ENCODE peak calls at places on chromosomes 4 and X, in four cellular contexts. P is transverse colon, D is H1, Z is right lobe of liver. L is an unnamed sample.

GRCh38 chrX:108735680-108736508 is 469 bp downstream of the IRS4 start:
- DNase-seq in P (no peak), D (peak; percentile 51), Z (no peak), L (peak; percentile 48)

GRCh38 chrX:153494541-153495361 is at the start of gene BGN:
- DNase-seq in P (no peak), D (peak; percentile 55), Z (peak; percentile 40), L (no peak)

GRCh38 chr4:20658456-20658855 is 41.8 kb upstream of the PACRGL start:
- DNase-seq in P (no peak), D (no peak), Z (no peak), L (no peak)

GRCh38 chrX:14616876-14617275 is 87.5 kb downstream of the GLRA2 start:
- DNase-seq in P (no peak), D (no peak), Z (no peak), L (no peak)

GRCh38 chrX:23118890-23119527 is 119.2 kb downstream of the DDX53 start:
- DNase-seq in P (no peak), D (no peak), Z (no peak), L (no peak)

GRCh38 chr4:183798249-183798920 is 106.7 kb upstream of the STOX2 start:
- DNase-seq in P (peak; percentile 19), D (peak; percentile 58), Z (no peak), L (no peak)

GRCh38 chr4:42262701-42263490 is 110.4 kb upstream of the BEND4 start:
- DNase-seq in P (no peak), D (no peak), Z (no peak), L (no peak)

GRCh38 chrX:110836982-110837381 is 41.4 kb upstream of the CHRDL1 start:
- DNase-seq in P (no peak), D (no peak), Z (no peak), L (no peak)

GRCh38 chr4:153962311-153963039 is 173.6 kb upstream of the SFRP2 start:
- DNase-seq in P (no peak), D (no peak), Z (no peak), L (no peak)

GRCh38 chrX:103536071-103536470 is 16.8 kb upstream of the RAB40A start:
- DNase-seq in P (no peak), D (no peak), Z (no peak), L (no peak)

GRCh38 chrX:123217077-123217476 is 33.0 kb downstream of the GRIA3 start:
- DNase-seq in P (no peak), D (no peak), Z (no peak), L (no peak)

GRCh38 chrX:39133971-39134370 is 332.7 kb downstream of the MID1IP1 start:
- DNase-seq in P (peak; percentile 19), D (peak; percentile 54), Z (peak; percentile 40), L (no peak)

GRCh38 chr4:30714408-30715031 is 5.6 kb upstream of the PCDH7 start:
- DNase-seq in P (peak; percentile 41), D (peak; percentile 53), Z (no peak), L (no peak)

GRCh38 chr4:183241322-183241640 is 78.8 kb downstream of the CLDN22 start:
- DNase-seq in P (no peak), D (no peak), Z (no peak), L (no peak)

GRCh38 chr4:19214591-19214990 is 1037.1 kb upstream of the SLIT2 start:
- DNase-seq in P (no peak), D (no peak), Z (no peak), L (no peak)

GRCh38 chr4:53855886-53856260 is 208.5 kb downstream of the CHIC2 start:
- DNase-seq in P (no peak), D (no peak), Z (no peak), L (no peak)

GRCh38 chr4:7202391-7202790 is 10.1 kb downstream of the SORCS2 start:
- DNase-seq in P (no peak), D (no peak), Z (no peak), L (no peak)

GRCh38 chrX:40266490-40267333 is 169.0 kb upstream of the BCOR start:
- DNase-seq in P (peak; percentile 73), D (peak; percentile 72), Z (peak; percentile 75), L (peak; percentile 81)

GRCh38 chr4:55499495-55499894 is 47.2 kb downstream of the CLOCK start:
- DNase-seq in P (no peak), D (peak; percentile 52), Z (no peak), L (no peak)

GRCh38 chrX:112799425-112799824 is 41.2 kb downstream of the AMOT start:
- DNase-seq in P (no peak), D (no peak), Z (no peak), L (no peak)

GRCh38 chr4:89196745-89197144 is 85.4 kb downstream of the TIGD2 start:
- DNase-seq in P (no peak), D (no peak), Z (no peak), L (peak; percentile 31)

GRCh38 chr4:110049951-110050925 is 137.6 kb downstream of the EGF start:
- DNase-seq in P (peak; percentile 40), D (peak; percentile 63), Z (no peak), L (no peak)

GRCh38 chrX:72475338-72475737 is 97.3 kb downstream of the HDAC8 start:
- DNase-seq in P (no peak), D (no peak), Z (no peak), L (no peak)

GRCh38 chrX:39052751-39053150 is 251.5 kb downstream of the MID1IP1 start:
- DNase-seq in P (no peak), D (no peak), Z (no peak), L (no peak)

GRCh38 chrX:104668550-104668949 is 102.6 kb downstream of the IL1RAPL2 start:
- DNase-seq in P (no peak), D (no peak), Z (no peak), L (no peak)

GRCh38 chrX:97260679-97261078 is 377.0 kb downstream of the RPA4 start:
- DNase-seq in P (no peak), D (no peak), Z (no peak), L (no peak)

GRCh38 chrX:9656277-9656676 is 109.4 kb downstream of the GPR143 start:
- DNase-seq in P (no peak), D (no peak), Z (no peak), L (no peak)

GRCh38 chrX:55489315-55490009 is at the start of gene USP51:
- DNase-seq in P (peak; percentile 34), D (peak; percentile 57), Z (peak; percentile 54), L (peak; percentile 43)

GRCh38 chr4:174210354-174210753 is 73.1 kb downstream of the FBXO8 start:
- DNase-seq in P (no peak), D (no peak), Z (no peak), L (no peak)

GRCh38 chr4:140943486-140943885 is 187.3 kb upstream of the TBC1D9 start:
- DNase-seq in P (no peak), D (no peak), Z (no peak), L (no peak)

GRCh38 chrX:19879181-19879580 is 8.2 kb downstream of the SH3KBP1 start:
- DNase-seq in P (no peak), D (no peak), Z (no peak), L (no peak)

GRCh38 chrX:130834830-130835229 is 68.2 kb downstream of the ENOX2 start:
- DNase-seq in P (no peak), D (no peak), Z (no peak), L (no peak)

GRCh38 chrX:11792461-11793421 is 34.7 kb downstream of the MSL3 start:
- DNase-seq in P (peak; percentile 35), D (no peak), Z (no peak), L (no peak)

GRCh38 chr4:6392407-6392806 is 80.0 kb downstream of the PPP2R2C start:
- DNase-seq in P (no peak), D (no peak), Z (no peak), L (no peak)

GRCh38 chrX:83535417-83536244 is 27.5 kb downstream of the POU3F4 start:
- DNase-seq in P (no peak), D (no peak), Z (no peak), L (no peak)
- H3K27me3 ChIP-seq in P (no peaks in the 10 kb centered on the region), D (no peaks in the 10 kb centered on the region), Z (no peaks in the 10 kb centered on the region), L (no peaks in the 10 kb centered on the region)

GRCh38 chrX:134144231-134144630 is 92.8 kb upstream of the CCDC160 start:
- DNase-seq in P (no peak), D (no peak), Z (no peak), L (no peak)
- H3K27me3 ChIP-seq in P (no peaks in the 10 kb centered on the region), D (no peaks in the 10 kb centered on the region), Z (no peaks in the 10 kb centered on the region), L (peaks cover 4% of the 10 kb centered on the region)

GRCh38 chr4:133146192-133146573 is 2.9 kb upstream of the PCDH10 start:
- DNase-seq in P (no peak), D (no peak), Z (no peak), L (no peak)
- H3K27me3 ChIP-seq in P (peaks cover 72% of the 10 kb centered on the region), D (peaks cover 40% of the 10 kb centered on the region), Z (peaks cover 20% of the 10 kb centered on the region), L (peaks cover 6% of the 10 kb centered on the region)

GRCh38 chr4:151833174-151833573 is 72.4 kb upstream of the GATB start:
- DNase-seq in P (no peak), D (no peak), Z (no peak), L (no peak)

GRCh38 chr4:151841107-151841506 is 80.3 kb upstream of the GATB start:
- DNase-seq in P (no peak), D (no peak), Z (no peak), L (no peak)

GRCh38 chr4:151830168-151830567 is 69.4 kb upstream of the GATB start:
- DNase-seq in P (no peak), D (no peak), Z (no peak), L (no peak)

DNA sequence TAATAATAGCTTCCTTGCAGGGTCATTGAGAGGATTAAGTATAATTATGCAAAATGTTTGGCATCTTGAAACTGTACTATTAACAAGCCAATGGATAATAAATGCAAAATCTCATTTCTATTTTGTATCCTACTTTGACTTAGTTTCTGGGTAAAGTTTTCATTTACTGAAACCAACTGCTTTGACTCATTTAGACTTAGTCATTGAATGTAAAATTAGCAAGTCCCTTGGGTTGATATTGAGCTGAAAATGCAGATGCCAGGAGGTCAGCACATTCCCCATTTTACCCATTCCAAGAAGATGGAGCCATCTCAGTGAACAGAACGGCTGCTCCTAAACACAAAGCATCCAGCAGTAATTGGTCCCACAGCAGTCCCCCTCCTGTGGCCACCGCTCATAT is 74.7 kb upstream of the GATB start:
- DNase-seq in P (no peak), D (no peak), Z (no peak), L (no peak)
- H3K27me3 ChIP-seq in P (no peaks in the 10 kb centered on the region), D (no peaks in the 10 kb centered on the region), Z (no peaks in the 10 kb centered on the region), L (no peaks in the 10 kb centered on the region)

DNA sequence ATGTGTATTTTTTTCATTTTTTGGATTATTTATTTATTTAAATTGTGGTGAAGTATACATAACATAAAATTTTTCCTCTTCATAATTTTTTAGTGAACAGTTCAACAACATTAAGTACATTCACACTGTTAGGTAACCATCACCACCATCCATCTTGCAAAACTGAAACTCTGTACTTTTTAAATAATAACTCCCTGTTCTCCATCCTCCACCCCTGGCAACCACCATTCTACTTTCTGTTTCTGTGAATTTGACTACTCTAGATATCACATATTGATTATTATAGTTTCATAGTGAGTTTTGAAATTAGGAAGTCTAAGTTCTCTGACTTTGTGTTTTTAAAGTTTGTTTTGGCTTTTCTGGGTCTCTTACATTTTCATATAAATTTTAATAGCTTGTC is 89.3 kb upstream of the STX18 start:
- DNase-seq in P (no peak), D (no peak), Z (no peak), L (no peak)
- H3K27me3 ChIP-seq in P (no peaks in the 10 kb centered on the region), D (no peaks in the 10 kb centered on the region), Z (no peaks in the 10 kb centered on the region), L (no peaks in the 10 kb centered on the region)

L was measured in pancreas.